ENCODE peak calls at places on chromosomes 2 and 18, in five cellular contexts. E, T, U, R and B are unnamed samples.

GRCh38 chr2:202038471-202039277 is 5.0 kb downstream of the FZD7 start:
- DNase-seq in T (peak), R (peak), U (no peak), E (no peak), B (no peak)

GRCh38 chr2:151776367-151776766 is 42.1 kb upstream of the NEB start:
- DNase-seq in E (no peak), T (no peak), R (no peak), U (no peak), B (no peak)

GRCh38 chr2:210617732-210618330 is 61.4 kb downstream of the CPS1 start:
- DNase-seq in R (no peak), T (peak), E (no peak), U (peak), B (peak)

GRCh38 chr2:104868081-104868806 is 14.3 kb downstream of the POU3F3 start:
- DNase-seq in E (no peak), T (no peak), U (no peak), R (peak), B (no peak)

GRCh38 chr2:206255003-206255402 is 19.5 kb upstream of the ZDBF2 start:
- DNase-seq in T (no peak), E (no peak), U (no peak), R (peak), B (no peak)

GRCh38 chr2:72204156-72204781 is 56.6 kb upstream of the CYP26B1 start:
- DNase-seq in E (no peak), T (peak), R (no peak), U (no peak), B (no peak)

GRCh38 chr2:156031121-156031520 is 301.4 kb downstream of the NR4A2 start:
- DNase-seq in U (no peak), T (no peak), E (no peak), R (no peak), B (no peak)

GRCh38 chr2:158321264-158321663 is 135.3 kb downstream of the CCDC148 start:
- DNase-seq in R (no peak), U (no peak), E (no peak), T (peak), B (no peak)

GRCh38 chr18:269480-270090 is 1.7 kb upstream of the THOC1 start:
- DNase-seq in E (no peak), T (no peak), U (no peak), R (no peak), B (no peak)

DNA sequence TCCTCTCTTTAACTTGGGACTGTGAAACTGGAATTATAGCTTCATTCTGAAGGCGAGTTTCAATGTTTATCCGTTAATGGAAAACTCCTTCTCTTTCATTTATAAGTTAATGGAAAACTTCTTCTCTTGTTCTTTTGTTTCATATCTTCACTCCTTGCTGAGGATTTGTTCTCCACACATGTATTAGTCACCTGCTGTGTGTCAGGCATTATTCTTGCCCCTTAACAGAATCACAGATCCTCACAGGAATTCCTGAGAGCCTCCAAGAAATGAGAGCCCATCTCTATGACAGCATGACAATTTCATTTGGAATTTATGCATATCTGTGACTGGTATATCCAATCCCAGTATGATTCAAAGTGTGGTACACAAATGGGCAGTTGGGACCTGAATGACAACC is 545.8 kb downstream of the BCL11A start:
- DNase-seq in E (no peak), R (no peak), T (no peak), U (no peak), B (no peak)
- H2BK12ac ChIP-seq in E (no peak), R (no peak), T (no peak), U (no peak), B (no peak)

GRCh38 chr2:101720732-101721131 is 23.2 kb downstream of the MAP4K4 start:
- DNase-seq in T (no peak), E (no peak), R (no peak), U (no peak), B (no peak)

GRCh38 chr2:101718479-101718878 is 21.0 kb downstream of the MAP4K4 start:
- DNase-seq in T (no peak), E (no peak), U (no peak), R (no peak), B (no peak)

GRCh38 chr2:101722878-101723277 is 25.4 kb downstream of the MAP4K4 start:
- DNase-seq in U (no peak), R (no peak), E (no peak), T (no peak), B (peak)

GRCh38 chr2:101717041-101717817 is 19.7 kb downstream of the MAP4K4 start:
- DNase-seq in U (no peak), T (no peak), E (no peak), R (no peak), B (no peak)

DNA sequence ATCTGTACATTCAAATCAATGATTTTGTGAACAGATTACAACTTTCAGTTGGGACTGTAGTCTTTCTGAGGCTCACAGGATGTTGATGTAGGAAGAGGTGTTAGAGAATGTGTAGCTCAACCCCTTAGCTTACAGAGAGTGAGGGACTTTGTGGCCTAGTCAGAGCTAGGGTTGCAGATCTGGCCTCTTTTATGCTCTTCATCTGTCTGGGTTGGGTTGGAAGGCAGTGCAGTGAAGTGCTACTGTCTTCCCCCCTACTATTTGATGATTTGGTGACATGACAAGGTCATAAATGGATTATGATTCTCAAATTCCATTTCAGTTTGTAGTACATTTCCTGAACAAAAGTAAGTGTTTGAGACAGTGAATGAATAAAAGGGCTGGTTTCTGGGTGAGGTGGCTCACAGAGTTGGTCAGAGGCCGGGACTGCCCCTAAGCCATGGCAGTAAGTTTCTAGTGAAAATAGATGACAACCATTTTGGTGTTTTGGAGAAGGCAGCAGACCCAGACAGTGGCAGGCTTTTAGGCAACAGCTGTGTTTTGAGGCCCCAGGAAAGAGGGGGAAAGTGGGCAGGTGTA is 21.6 kb downstream of the MAP4K4 start:
- DNase-seq in E (no peak), R (no peak), U (no peak), T (no peak), B (no peak)
- H3K9ac ChIP-seq in E (no peak), R (no peak), U (no peak), T (peak), B (no peak)

GRCh38 chr2:190360965-190361364 is 17.6 kb downstream of the INPP1 start:
- DNase-seq in E (no peak), R (no peak), T (no peak), U (no peak), B (no peak)

GRCh38 chr2:190360561-190360960 is 17.2 kb downstream of the INPP1 start:
- DNase-seq in R (no peak), E (no peak), U (no peak), T (no peak), B (no peak)

GRCh38 chr2:190357596-190357995 is 14.2 kb downstream of the INPP1 start:
- DNase-seq in U (no peak), R (no peak), T (peak), E (no peak), B (no peak)

GRCh38 chr2:190361572-190361971 is 18.2 kb downstream of the INPP1 start:
- DNase-seq in E (no peak), T (no peak), U (no peak), R (no peak), B (no peak)

DNA sequence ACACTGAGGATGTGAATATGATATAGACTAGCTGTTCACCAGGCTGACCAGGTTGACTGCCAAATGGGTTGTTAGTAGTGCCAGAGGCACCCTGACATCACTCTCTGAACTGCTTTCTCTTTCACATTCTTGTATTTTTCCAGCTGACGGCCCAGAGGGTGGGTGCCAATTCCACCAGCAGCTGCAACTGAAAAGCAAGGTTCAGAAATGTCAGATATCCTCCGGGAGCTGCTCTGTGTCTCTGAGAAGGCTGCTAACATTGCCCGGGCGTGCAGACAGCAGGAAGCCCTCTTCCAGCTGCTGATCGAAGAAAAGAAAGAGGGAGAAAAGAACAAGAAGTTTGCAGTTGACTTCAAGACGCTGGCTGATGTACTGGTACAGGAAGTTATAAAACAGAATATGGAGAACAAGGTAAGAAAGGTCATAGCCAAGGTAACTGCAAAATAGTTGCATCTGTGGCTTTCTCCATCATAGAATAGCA is 16.5 kb downstream of the INPP1 start:
- DNase-seq in R (no peak), T (peak), U (no peak), E (no peak), B (peak)
- H3K23ac ChIP-seq in R (no peak), T (no peak), U (no peak), E (no peak), B (no peak)

GRCh38 chr2:10234013-10234306 is 68.7 kb upstream of the HPCAL1 start:
- DNase-seq in T (no peak), E (no peak), U (no peak), R (no peak), B (no peak)
- H2BK12ac ChIP-seq in T (no peak), E (peak), U (no peak), R (no peak), B (no peak)

GRCh38 chr2:240561325-240561971 is 1.3 kb downstream of the DUSP28 start:
- DNase-seq in E (no peak), U (no peak), R (no peak), T (peak), B (peak)

GRCh38 chr2:240566203-240567136 is 1.8 kb upstream of the RNPEPL1 start:
- DNase-seq in U (peak), T (peak), E (no peak), R (peak), B (peak)

GRCh38 chr2:240564571-240565266 is 3.6 kb upstream of the RNPEPL1 start:
- DNase-seq in U (no peak), T (peak), R (peak), E (no peak), B (no peak)

GRCh38 chr2:240565267-240566202 is 2.7 kb upstream of the RNPEPL1 start:
- DNase-seq in U (no peak), T (peak), R (peak), E (no peak), B (peak)

GRCh38 chr2:240564191-240564570 is 4.0 kb downstream of the DUSP28 start:
- DNase-seq in T (no peak), U (no peak), E (no peak), R (peak), B (no peak)
- H3K9ac ChIP-seq in T (no peak), U (no peak), E (no peak), R (no peak), B (no peak)

GRCh38 chr2:197264332-197264731 is 46.2 kb downstream of the ANKRD44 start:
- DNase-seq in E (no peak), U (no peak), R (no peak), T (no peak), B (peak)
- H3K23ac ChIP-seq in E (no peak), U (no peak), R (no peak), T (no peak), B (no peak)

GRCh38 chr2:17799301-17800126 is 16.7 kb upstream of the MSGN1 start:
- DNase-seq in T (no peak), R (no peak), E (no peak), U (no peak), B (no peak)
- H2BK12ac ChIP-seq in T (no peak), R (no peak), E (no peak), U (no peak), B (no peak)

GRCh38 chr18:1270081-1270480 is 365.4 kb downstream of the ADCYAP1 start:
- DNase-seq in E (no peak), U (no peak), R (no peak), T (no peak), B (no peak)
- H3K9ac ChIP-seq in E (no peak), U (no peak), R (no peak), T (no peak), B (no peak)

GRCh38 chr2:101520246-101520645 is 45.3 kb upstream of the RFX8 start:
- DNase-seq in U (no peak), T (peak), E (no peak), R (no peak), B (no peak)

GRCh38 chr2:101519173-101519492 is 44.2 kb upstream of the RFX8 start:
- DNase-seq in R (no peak), T (no peak), U (no peak), E (no peak), B (no peak)

GRCh38 chr2:101517753-101518152 is 42.8 kb upstream of the RFX8 start:
- DNase-seq in R (no peak), E (no peak), U (no peak), T (peak), B (no peak)

GRCh38 chr2:101516833-101517690 is 42.1 kb upstream of the RFX8 start:
- DNase-seq in R (no peak), U (no peak), E (no peak), T (peak), B (peak)

DNA sequence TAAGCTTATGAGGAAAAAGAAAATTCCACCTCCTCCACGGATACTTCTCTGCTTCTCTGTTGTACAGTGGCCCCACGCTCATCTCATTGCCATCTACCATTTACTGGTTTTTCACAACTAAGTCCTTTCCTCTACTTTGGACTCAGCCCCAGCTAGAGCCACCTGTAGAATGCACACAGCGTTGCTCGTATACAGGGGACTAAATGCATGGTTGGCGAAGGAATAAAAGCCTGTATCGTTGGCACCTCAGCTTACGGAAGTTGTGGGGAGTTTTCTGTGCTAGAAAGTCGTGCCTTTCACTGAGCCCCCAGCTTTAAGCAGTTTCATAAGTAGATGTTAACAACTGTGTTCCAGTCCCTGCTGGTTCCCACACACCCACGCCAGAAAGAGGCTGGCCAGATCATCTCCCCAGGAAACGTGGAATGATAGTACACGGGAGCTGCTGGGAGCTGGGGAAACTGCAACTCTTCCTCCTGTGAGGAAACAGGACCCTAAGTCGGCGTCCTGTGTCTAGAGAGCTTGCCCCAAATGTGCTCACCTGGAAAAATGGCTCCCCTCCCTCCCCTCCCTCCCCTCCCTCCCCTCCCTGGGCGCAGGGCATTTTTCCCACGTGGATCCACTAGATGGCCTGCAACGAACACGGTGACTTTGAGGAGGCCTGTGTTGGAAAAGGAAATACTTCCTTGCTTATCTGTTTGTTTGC is 43.7 kb upstream of the RFX8 start:
- DNase-seq in T (peak), E (no peak), R (peak), U (peak), B (peak)
- H3K23ac ChIP-seq in T (no peak), E (no peak), R (no peak), U (no peak), B (no peak)